ENCODE peak calls at places on chromosomes 7 and 10, in seven cellular contexts. One of them, this sample, is unnamed.

GRCh38 chr10:50260791-50261281 is 9.5 kb upstream of the ASAH2 start:
- DNase-seq in GM19239: peak
- DNase-seq in fibroblast of the aortic adventitia: no peak
- DNase-seq in HS-5: no peak
- DNase-seq in psoas muscle: no peak
- DNase-seq in HFF-Myc: no peak
- DNase-seq in neuronal stem cell: no peak
- DNase-seq in this sample: peak

GRCh38 chr7:129083525-129083924 is 28.6 kb upstream of the TNPO3 start:
- DNase-seq in GM19239: no peak
- DNase-seq in fibroblast of the aortic adventitia: no peak
- DNase-seq in HS-5: no peak
- DNase-seq in psoas muscle: no peak
- DNase-seq in HFF-Myc: no peak
- DNase-seq in neuronal stem cell: no peak
- DNase-seq in this sample: no peak

GRCh38 chr10:51683031-51683830 is 16.2 kb downstream of the CSTF2T start:
- DNase-seq in GM19239: no peak
- DNase-seq in fibroblast of the aortic adventitia: peak
- DNase-seq in HS-5: no peak
- DNase-seq in psoas muscle: no peak
- DNase-seq in HFF-Myc: no peak
- DNase-seq in neuronal stem cell: no peak
- DNase-seq in this sample: no peak

GRCh38 chr7:72493850-72494661 is 81.9 kb upstream of the CALN1 start:
- DNase-seq in GM19239: peak
- DNase-seq in fibroblast of the aortic adventitia: peak
- DNase-seq in HS-5: peak
- DNase-seq in psoas muscle: peak
- DNase-seq in HFF-Myc: peak
- DNase-seq in neuronal stem cell: peak
- DNase-seq in this sample: peak

GRCh38 chr7:127618775-127619174 is 833 bp upstream of the PAX4 start:
- DNase-seq in GM19239: no peak
- DNase-seq in fibroblast of the aortic adventitia: no peak
- DNase-seq in HS-5: no peak
- DNase-seq in psoas muscle: no peak
- DNase-seq in HFF-Myc: no peak
- DNase-seq in neuronal stem cell: no peak
- DNase-seq in this sample: no peak

GRCh38 chr10:128811943-128812342 is 655.1 kb upstream of the MGMT start:
- DNase-seq in GM19239: no peak
- DNase-seq in fibroblast of the aortic adventitia: no peak
- DNase-seq in HS-5: no peak
- DNase-seq in psoas muscle: peak
- DNase-seq in HFF-Myc: no peak
- DNase-seq in neuronal stem cell: no peak
- DNase-seq in this sample: no peak

GRCh38 chr7:45173596-45174327 is 16.2 kb downstream of the RAMP3 start:
- DNase-seq in GM19239: no peak
- DNase-seq in fibroblast of the aortic adventitia: no peak
- DNase-seq in HS-5: no peak
- DNase-seq in psoas muscle: no peak
- DNase-seq in HFF-Myc: no peak
- DNase-seq in neuronal stem cell: no peak
- DNase-seq in this sample: no peak

GRCh38 chr10:47081264-47081663 is 170.0 kb downstream of the PTPN20 start:
- DNase-seq in GM19239: no peak
- DNase-seq in fibroblast of the aortic adventitia: no peak
- DNase-seq in HS-5: no peak
- DNase-seq in psoas muscle: no peak
- DNase-seq in HFF-Myc: no peak
- DNase-seq in neuronal stem cell: no peak
- DNase-seq in this sample: no peak

GRCh38 chr10:51986531-51986930 is 287.1 kb upstream of the CSTF2T start:
- DNase-seq in GM19239: no peak
- DNase-seq in fibroblast of the aortic adventitia: no peak
- DNase-seq in HS-5: no peak
- DNase-seq in psoas muscle: no peak
- DNase-seq in HFF-Myc: no peak
- DNase-seq in neuronal stem cell: no peak
- DNase-seq in this sample: no peak

GRCh38 chr10:116254422-116255152 is 18.4 kb downstream of the GFRA1 start:
- DNase-seq in GM19239: no peak
- DNase-seq in fibroblast of the aortic adventitia: no peak
- DNase-seq in HS-5: no peak
- DNase-seq in psoas muscle: no peak
- DNase-seq in HFF-Myc: no peak
- DNase-seq in neuronal stem cell: peak
- DNase-seq in this sample: no peak

GRCh38 chr7:42227523-42227922 is 9.5 kb downstream of the GLI3 start:
- DNase-seq in GM19239: no peak
- DNase-seq in fibroblast of the aortic adventitia: no peak
- DNase-seq in HS-5: no peak
- DNase-seq in psoas muscle: no peak
- DNase-seq in HFF-Myc: no peak
- DNase-seq in neuronal stem cell: no peak
- DNase-seq in this sample: no peak

GRCh38 chr7:29454464-29454863 is 109.2 kb upstream of the PRR15 start:
- DNase-seq in GM19239: no peak
- DNase-seq in fibroblast of the aortic adventitia: no peak
- DNase-seq in HS-5: no peak
- DNase-seq in psoas muscle: no peak
- DNase-seq in HFF-Myc: no peak
- DNase-seq in neuronal stem cell: no peak
- DNase-seq in this sample: no peak